ENCODE peak calls at places on chromosome 3, in five cellular contexts. N is GM19239; C is LoVo; V is Right ventricle myocardium superior; X is activated CD4-positive, alpha-beta T cell treated with anti-CD3 and anti-CD28 coated beads for 24 hours. L is an unnamed sample.

GRCh38 chr3:126129408-126129891 is 45.5 kb upstream of the SLC41A3 start:
- DNase-seq in N (no peak), C (no peak), V (peak), X (no peak), L (peak)

GRCh38 chr3:197468866-197469382 is 86.8 kb downstream of the BDH1 start:
- DNase-seq in N (no peak), C (no peak), V (no peak), X (no peak), L (no peak)

GRCh38 chr3:46135475-46135874 is 72.6 kb downstream of the CCR1 start:
- DNase-seq in N (no peak), C (no peak), V (no peak), X (no peak), L (no peak)

GRCh38 chr3:152241142-152242067 is 27.3 kb upstream of the MBNL1 start:
- DNase-seq in N (no peak), C (no peak), V (no peak), X (no peak), L (no peak)

GRCh38 chr3:174498638-174499037 is 360.5 kb upstream of the NAALADL2 start:
- DNase-seq in N (no peak), C (no peak), V (no peak), X (no peak), L (no peak)

GRCh38 chr3:121995190-121996137 is 26.6 kb downstream of the ILDR1 start:
- DNase-seq in N (no peak), C (peak), V (peak), X (no peak), L (peak)

GRCh38 chr3:174232658-174233429 is 626.3 kb upstream of the NAALADL2 start:
- DNase-seq in N (no peak), C (no peak), V (no peak), X (no peak), L (no peak)

GRCh38 chr3:7876741-7877297 is 624.8 kb upstream of the LMCD1 start:
- DNase-seq in N (no peak), C (peak), V (no peak), X (peak), L (no peak)

GRCh38 chr3:194986208-194987043 is 284.5 kb downstream of the XXYLT1 start:
- DNase-seq in N (no peak), C (no peak), V (no peak), X (no peak), L (no peak)

GRCh38 chr3:171055336-171056178 is 29.0 kb upstream of the SLC2A2 start:
- DNase-seq in N (no peak), C (peak), V (no peak), X (no peak), L (no peak)

GRCh38 chr3:147305533-147306241 is 100.7 kb downstream of the ZIC4 start:
- DNase-seq in N (no peak), C (no peak), V (no peak), X (no peak), L (no peak)

GRCh38 chr3:50520849-50521248 is 17.4 kb upstream of the CACNA2D2 start:
- DNase-seq in N (no peak), C (no peak), V (no peak), X (no peak), L (no peak)

GRCh38 chr3:127008236-127008635 is 25.3 kb downstream of the PLXNA1 start:
- DNase-seq in N (no peak), C (no peak), V (no peak), X (no peak), L (no peak)

GRCh38 chr3:60514085-60514649 is 737.1 kb downstream of the FHIT start:
- DNase-seq in N (no peak), C (no peak), V (no peak), X (no peak), L (no peak)

GRCh38 chr3:170470063-170471006 is 51.7 kb downstream of the CLDN11 start:
- DNase-seq in N (no peak), C (no peak), V (no peak), X (no peak), L (no peak)

GRCh38 chr3:160667452-160667851 is 9.5 kb upstream of the ARL14 start:
- DNase-seq in N (no peak), C (peak), V (no peak), X (no peak), L (no peak)

GRCh38 chr3:71502066-71502465 is 81.5 kb downstream of the FOXP1 start:
- DNase-seq in N (no peak), C (no peak), V (no peak), X (no peak), L (no peak)

GRCh38 chr3:140931-141330 is 55.6 kb upstream of the CHL1 start:
- DNase-seq in N (no peak), C (no peak), V (no peak), X (no peak), L (no peak)

GRCh38 chr3:69370156-69370944 is 15.5 kb downstream of the FRMD4B start:
- DNase-seq in N (no peak), C (peak), V (peak), X (peak), L (peak)

GRCh38 chr3:42020681-42021307 is 58.9 kb upstream of the ULK4 start:
- DNase-seq in N (no peak), C (peak), V (no peak), X (no peak), L (no peak)

GRCh38 chr3:42769477-42770131 is 3.4 kb downstream of the CCDC13 start:
- DNase-seq in N (no peak), C (no peak), V (no peak), X (no peak), L (no peak)

GRCh38 chr3:16350041-16350952 is 85.3 kb downstream of the OXNAD1 start:
- DNase-seq in N (no peak), C (peak), V (no peak), X (no peak), L (no peak)

GRCh38 chr3:24088782-24089181 is 143.7 kb downstream of the NR1D2 start:
- DNase-seq in N (peak), C (no peak), V (no peak), X (no peak), L (no peak)

GRCh38 chr3:51712020-51712385 is 5.1 kb downstream of the GRM2 start:
- DNase-seq in N (peak), C (no peak), V (no peak), X (no peak), L (no peak)